ENCODE peak calls at places on chromosomes 7 and 10, in nine cellular contexts. H is GM23248, A is tibial nerve, C is body of pancreas, T is neuronal stem cell, E is A549, Y is AG04450, Z is PC-9, P is sigmoid colon. U is an unnamed sample. For H3K9me3, the result is how much of the 10 kb centered on the place peaks cover.

GRCh38 chr7:132394283-132395003 is 181.8 kb downstream of the PLXNA4 start:
- DNase-seq in H (peak), A (no peak), C (no peak), T (no peak), E (peak), Y (no peak), Z (peak), P (no peak), U (no peak)

GRCh38 chr7:46282155-46282554 is 361.1 kb upstream of the IGFBP3 start:
- DNase-seq in H (no peak), A (no peak), C (no peak), T (peak), E (no peak), Y (no peak), Z (no peak), P (no peak), U (no peak)

GRCh38 chr7:139361523-139361922 is 1.8 kb downstream of the LUC7L2 start:
- DNase-seq in H (no peak), A (no peak), C (no peak), T (no peak), E (no peak), Y (no peak), Z (no peak), P (no peak), U (no peak)

GRCh38 chr7:24372973-24373372 is 89.0 kb downstream of the NPY start:
- DNase-seq in H (no peak), A (no peak), C (no peak), T (no peak), E (no peak), Y (no peak), Z (no peak), P (no peak), U (peak)

GRCh38 chr7:155306677-155307470 is 9.2 kb downstream of the INSIG1 start:
- DNase-seq in H (no peak), A (no peak), C (peak), T (no peak), E (no peak), Y (no peak), Z (peak), P (no peak), U (no peak)

GRCh38 chr7:129786825-129787563 is 165.8 kb downstream of the UBE2H start:
- DNase-seq in H (no peak), A (no peak), C (no peak), T (no peak), E (no peak), Y (no peak), Z (no peak), P (no peak), U (no peak)

GRCh38 chr10:92891885-92892705 is 43.8 kb downstream of the EXOC6 start:
- DNase-seq in H (peak), A (no peak), C (peak), T (no peak), E (peak), Y (peak), Z (peak), P (peak), U (no peak)

GRCh38 chr10:71767420-71768035 is 5.8 kb downstream of the VSIR start:
- DNase-seq in H (peak), A (no peak), C (peak), T (no peak), E (peak), Y (no peak), Z (peak), P (no peak), U (peak)

GRCh38 chr10:116985611-116986010 is 19.4 kb downstream of the SHTN1 start:
- DNase-seq in H (peak), A (no peak), C (no peak), T (no peak), E (no peak), Y (no peak), Z (no peak), P (no peak), U (no peak)

GRCh38 chr7:50677279-50677996 is 105.3 kb downstream of the GRB10 start:
- DNase-seq in H (no peak), A (no peak), C (peak), T (no peak), E (no peak), Y (no peak), Z (no peak), P (peak), U (no peak)

GRCh38 chr7:44196450-44196872 is 4.3 kb upstream of the YKT6 start:
- DNase-seq in H (peak), A (no peak), C (peak), T (peak), E (peak), Y (no peak), Z (no peak), P (peak), U (no peak)

GRCh38 chr10:59905735-59906416 is 480 bp downstream of the CCDC6 start:
- DNase-seq in H (no peak), A (no peak), C (no peak), T (no peak), E (no peak), Y (no peak), Z (no peak), P (no peak), U (no peak)

GRCh38 chr7:79272066-79272669 is 181.3 kb downstream of the MAGI2 start:
- DNase-seq in H (peak), A (no peak), C (no peak), T (peak), E (peak), Y (no peak), Z (no peak), P (no peak), U (no peak)

GRCh38 chr7:88429382-88429781 is 122.7 kb upstream of the STEAP4 start:
- DNase-seq in H (peak), A (no peak), C (no peak), T (no peak), E (peak), Y (no peak), Z (peak), P (no peak), U (no peak)

GRCh38 chr10:90372442-90372841 is 485.4 kb downstream of the HTR7 start:
- DNase-seq in H (no peak), A (no peak), C (no peak), T (no peak), E (no peak), Y (no peak), Z (no peak), P (no peak), U (no peak)

GRCh38 chr10:26386800-26387199 is 51.3 kb upstream of the APBB1IP start:
- DNase-seq in H (no peak), A (no peak), C (no peak), T (no peak), E (no peak), Y (no peak), Z (no peak), P (no peak), U (no peak)

GRCh38 chr10:110502851-110503301 is 5.2 kb downstream of the DUSP5 start:
- DNase-seq in H (peak), A (no peak), C (peak), T (no peak), E (peak), Y (no peak), Z (no peak), P (peak), U (no peak)

GRCh38 chr10:60644436-60645130 is 133.7 kb upstream of the CDK1 start:
- DNase-seq in H (no peak), A (no peak), C (no peak), T (no peak), E (no peak), Y (no peak), Z (no peak), P (no peak), U (no peak)

GRCh38 chr7:4792537-4793126 is 17.2 kb downstream of the AP5Z1 start:
- DNase-seq in H (peak), A (no peak), C (peak), T (peak), E (no peak), Y (no peak), Z (no peak), P (peak), U (no peak)

GRCh38 chr10:128070721-128071416 is 55.4 kb downstream of the MKI67 start:
- DNase-seq in H (no peak), A (peak), C (no peak), T (no peak), E (no peak), Y (no peak), Z (no peak), P (peak), U (no peak)

DNA sequence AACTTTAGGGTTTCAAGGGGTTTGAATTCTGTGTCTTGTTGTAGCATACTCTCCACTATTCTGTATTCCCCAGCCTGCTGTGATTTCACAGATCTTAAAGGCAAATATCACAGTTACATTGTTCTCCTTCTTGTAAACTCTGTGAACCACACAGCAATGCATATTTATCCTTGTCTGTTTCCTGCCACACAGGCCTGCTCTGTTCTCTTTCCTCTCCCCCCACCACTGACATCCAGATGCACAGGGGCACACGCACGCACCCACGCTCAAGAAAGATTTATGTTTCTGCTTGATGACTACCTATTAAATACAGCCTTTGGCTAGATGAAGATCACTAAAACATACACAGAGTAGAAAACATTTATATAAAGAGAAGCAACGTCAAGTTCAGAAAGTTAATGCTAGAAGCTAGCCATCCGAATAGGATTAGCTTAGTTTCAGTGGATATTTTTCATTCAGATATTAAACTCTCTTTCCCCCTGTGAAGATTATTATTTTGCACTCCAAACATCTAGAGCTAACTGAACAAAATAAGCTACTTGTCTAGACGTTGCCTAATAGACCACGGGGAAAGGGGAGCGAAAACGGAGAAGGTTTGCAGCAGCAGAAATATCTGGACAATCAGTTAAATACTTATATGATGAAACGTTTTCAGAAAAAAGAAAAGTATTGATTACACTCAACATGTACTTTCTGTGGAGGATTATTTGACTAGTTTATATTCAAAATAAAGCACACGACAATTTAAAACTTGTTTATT is 193.1 kb upstream of the SEMA3C start:
- DNase-seq in H (peak), A (no peak), C (no peak), T (no peak), E (no peak), Y (peak), Z (no peak), P (peak), U (no peak)
- H3K27ac ChIP-seq in H (peak), A (peak), C (no peak), T (no peak), E (peak), Y (peak), Z (no peak), P (peak), U (no peak)

GRCh38 chr10:81957976-81958375 is 83.0 kb downstream of the NRG3 start:
- DNase-seq in H (no peak), A (no peak), C (no peak), T (no peak), E (no peak), Y (no peak), Z (no peak), P (no peak), U (no peak)

GRCh38 chr10:81961451-81962184 is 86.6 kb downstream of the NRG3 start:
- DNase-seq in H (no peak), A (no peak), C (no peak), T (no peak), E (no peak), Y (no peak), Z (no peak), P (no peak), U (no peak)

GRCh38 chr10:81959016-81959415 is 84.0 kb downstream of the NRG3 start:
- DNase-seq in H (no peak), A (no peak), C (no peak), T (no peak), E (no peak), Y (no peak), Z (no peak), P (no peak), U (no peak)

DNA sequence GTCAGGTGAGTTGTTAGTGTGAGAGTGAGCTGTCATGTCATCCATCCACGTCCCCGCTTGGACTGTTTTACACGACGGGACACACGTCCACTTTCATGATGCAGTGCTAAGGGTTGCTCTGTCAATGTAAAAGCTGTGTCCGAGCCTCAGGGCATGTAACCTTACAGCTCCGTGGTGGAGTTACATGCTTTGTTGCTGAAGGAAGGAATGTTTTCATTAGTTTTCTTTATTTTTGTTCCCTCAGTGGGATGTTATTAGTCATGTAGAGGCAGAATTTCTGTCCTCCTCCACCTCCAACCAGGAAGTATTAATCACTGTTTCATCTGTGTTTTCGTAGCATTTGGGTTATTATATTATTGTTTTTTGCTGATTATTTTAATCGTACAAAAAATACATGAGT is 88.6 kb downstream of the NRG3 start:
- DNase-seq in H (no peak), A (no peak), C (no peak), T (no peak), E (no peak), Y (no peak), Z (no peak), P (no peak), U (no peak)
- H3K9me3 ChIP-seq in H (under half), A (under half), C (under half), T (under half), E (under half), Y (under half), Z (under half), P (under half), U (under half)

DNA sequence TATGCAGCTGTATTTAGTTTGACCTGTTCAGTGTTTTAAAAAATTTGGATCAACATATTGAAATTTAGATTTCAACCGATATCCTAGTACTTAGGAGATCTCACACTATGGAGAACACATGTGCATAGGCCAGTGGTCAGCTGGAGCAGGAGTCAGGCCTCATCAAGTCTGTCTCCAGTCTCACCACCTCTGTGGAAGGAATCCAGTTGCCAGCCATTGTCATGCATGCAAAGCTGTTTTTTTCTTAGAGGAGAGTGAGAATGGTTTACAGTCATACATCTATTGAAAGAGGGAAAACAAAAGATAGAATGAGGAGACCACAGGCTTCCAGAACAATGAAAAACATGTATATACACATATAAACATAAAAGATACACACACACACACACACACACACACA is 7.6 kb upstream of the CLEC5A start:
- DNase-seq in H (no peak), A (no peak), C (no peak), T (no peak), E (no peak), Y (no peak), Z (no peak), P (no peak), U (no peak)
- H3K27ac ChIP-seq in H (no peak), A (no peak), C (no peak), T (no peak), E (no peak), Y (no peak), Z (no peak), P (no peak), U (no peak)

DNA sequence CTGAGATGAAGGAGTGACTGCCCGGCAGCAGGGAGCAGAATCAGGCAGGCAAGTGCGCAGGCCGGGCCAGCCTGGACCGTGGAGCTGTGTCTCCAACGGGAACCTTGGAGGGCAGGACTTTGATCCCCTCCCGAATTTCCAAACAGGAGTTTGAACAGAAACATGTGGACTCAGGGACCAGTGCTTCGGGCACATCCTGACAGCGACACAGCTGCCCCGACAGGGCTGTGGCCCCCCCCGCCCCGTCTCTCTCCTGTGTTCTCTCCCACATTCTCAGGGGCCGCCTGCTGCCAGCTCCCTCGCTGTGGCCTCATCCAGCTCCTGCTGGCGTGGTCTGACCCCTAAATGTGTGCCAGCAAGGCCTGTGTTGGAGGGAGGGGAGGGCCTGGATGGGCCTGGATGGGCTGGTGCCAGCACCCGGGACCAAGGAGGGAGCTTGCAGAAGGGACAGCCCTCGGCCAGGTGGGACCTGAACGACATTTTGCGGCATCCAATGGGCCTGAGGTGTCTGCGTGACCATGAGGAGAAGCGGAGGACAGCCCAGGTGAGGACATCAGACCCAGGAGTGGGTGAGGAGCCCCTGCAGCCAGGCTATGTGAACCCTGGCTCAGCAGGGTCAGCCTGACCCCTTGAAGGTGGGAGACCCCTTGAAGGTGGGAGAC is 222.9 kb downstream of the DNAJB6 start:
- DNase-seq in H (no peak), A (no peak), C (no peak), T (no peak), E (no peak), Y (no peak), Z (no peak), P (peak), U (no peak)
- H3K9me3 ChIP-seq in H (under half), A (under half), C (under half), T (under half), E (under half), Y (half or more), Z (under half), P (under half), U (under half)

DNA sequence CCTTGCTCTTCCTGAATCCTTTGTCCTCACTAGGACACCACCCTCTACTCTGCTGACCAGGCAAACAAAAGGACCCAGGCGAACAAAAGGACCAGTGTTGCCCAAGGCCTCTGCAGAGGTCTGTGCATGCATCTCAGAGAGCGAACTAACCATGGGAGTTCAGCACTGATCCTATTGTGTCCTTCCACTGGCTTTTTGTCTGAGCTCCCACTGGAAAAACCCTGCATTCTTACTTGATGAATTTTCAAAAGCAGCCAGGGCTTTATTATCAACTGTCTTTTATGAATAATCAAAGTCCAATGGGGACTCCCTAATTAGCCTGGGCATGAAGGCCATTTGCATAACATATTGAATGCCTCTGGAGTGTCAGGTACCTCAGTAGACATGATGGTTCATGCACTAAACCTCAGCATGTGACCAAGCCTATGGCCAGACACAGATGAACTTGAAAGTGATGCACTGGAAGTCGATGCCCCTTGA is 140.6 kb downstream of the KCNMA1 start:
- DNase-seq in H (no peak), A (no peak), C (no peak), T (peak), E (no peak), Y (no peak), Z (no peak), P (no peak), U (no peak)
- H3K27ac ChIP-seq in H (no peak), A (no peak), C (peak), T (no peak), E (peak), Y (no peak), Z (no peak), P (no peak), U (no peak)

DNA sequence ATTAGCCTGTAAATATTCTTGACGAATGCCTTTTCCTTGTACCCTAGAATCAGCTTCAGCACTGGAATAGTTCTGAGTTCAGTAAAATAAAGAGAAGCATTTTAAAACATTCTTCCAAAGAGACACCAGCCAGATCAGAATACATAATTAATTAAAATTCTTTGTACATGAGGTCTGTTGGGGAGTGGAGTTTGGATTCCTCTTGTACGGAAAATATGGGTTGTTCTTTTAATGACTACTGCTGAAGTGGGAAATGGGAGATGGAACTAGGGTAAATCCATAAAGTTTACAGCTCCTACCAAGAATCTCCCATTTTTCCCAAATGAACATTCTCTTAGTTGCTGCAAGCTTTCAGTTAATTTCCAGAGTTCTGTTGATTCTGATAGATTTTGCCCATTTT is 409.0 kb upstream of the SEMA3C start:
- DNase-seq in H (peak), A (no peak), C (no peak), T (no peak), E (no peak), Y (no peak), Z (no peak), P (no peak), U (no peak)
- H3K9me3 ChIP-seq in H (under half), A (under half), C (under half), T (under half), E (under half), Y (under half), Z (under half), P (under half), U (under half)

DNA sequence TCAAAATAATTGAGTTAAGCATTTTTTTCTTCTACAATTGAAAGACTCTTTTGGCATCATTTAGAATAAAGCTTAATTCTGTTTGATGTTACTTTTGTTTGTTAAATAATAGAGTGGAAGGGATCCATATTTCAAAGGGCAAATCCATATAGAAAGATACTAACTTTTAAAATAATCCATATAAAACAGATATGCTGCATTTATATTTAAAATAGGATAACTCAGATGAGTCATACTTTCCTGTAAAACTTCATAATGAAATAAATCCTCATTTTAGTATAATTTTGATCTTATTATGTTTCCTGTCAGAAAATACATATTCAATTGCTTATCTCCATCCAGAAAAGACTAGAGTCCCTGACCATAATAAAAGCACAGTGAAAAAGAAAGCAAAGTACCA is 323.6 kb downstream of the PCLO start:
- DNase-seq in H (no peak), A (no peak), C (no peak), T (no peak), E (no peak), Y (no peak), Z (no peak), P (no peak), U (no peak)
- H3K27ac ChIP-seq in H (no peak), A (no peak), C (no peak), T (no peak), E (no peak), Y (no peak), Z (no peak), P (no peak), U (no peak)

GRCh38 chr10:38979535-38979934 is 885.4 kb downstream of the ZNF37A start:
- DNase-seq in H (no peak), A (no peak), C (no peak), T (no peak), E (no peak), Y (no peak), Z (no peak), P (no peak), U (peak)
- H3K9me3 ChIP-seq in H (under half), A (under half), C (under half), T (under half), E (under half), Y (under half), Z (under half), P (under half), U (under half)